ENCODE peak calls at places on chromosomes 12 and 14, in nine cellular contexts. U is heart left ventricle, Q is upper lobe of left lung, X is cardiac muscle cell, L is HFF-Myc, I is aorta, Z is hepatocyte, M is IMR-90, O is psoas muscle. F is an unnamed sample.

GRCh38 chr12:109727746-109728726 is 14.4 kb downstream of the FAM222A start:
- DNase-seq in U (no peak), Q (no peak), X (no peak), L (no peak), I (peak; percentile 49), Z (no peak), M (no peak), O (peak; percentile 3), F (no peak)

GRCh38 chr12:2339022-2339431 is 286.2 kb downstream of the CACNA1C start:
- DNase-seq in U (no peak), Q (no peak), X (no peak), L (no peak), I (no peak), Z (no peak), M (peak; percentile 96), O (no peak), F (no peak)

GRCh38 chr12:119676022-119676421 is 8.1 kb downstream of the PRKAB1 start:
- DNase-seq in U (no peak), Q (no peak), X (no peak), L (no peak), I (no peak), Z (no peak), M (no peak), O (no peak), F (no peak)

GRCh38 chr14:94349276-94349675 is 26.1 kb upstream of the SERPINA6 start:
- DNase-seq in U (no peak), Q (no peak), X (no peak), L (no peak), I (no peak), Z (no peak), M (no peak), O (no peak), F (no peak)

GRCh38 chr14:23727566-23728335 is 91.6 kb downstream of the DHRS2 start:
- DNase-seq in U (no peak), Q (no peak), X (peak; percentile 45), L (peak; percentile 20), I (no peak), Z (peak; percentile 50), M (peak; percentile 26), O (no peak), F (no peak)

GRCh38 chr12:28340261-28340660 is 150.0 kb downstream of the CCDC91 start:
- DNase-seq in U (no peak), Q (no peak), X (no peak), L (peak; percentile 4), I (no peak), Z (no peak), M (peak; percentile 84), O (no peak), F (no peak)

GRCh38 chr12:21850419-21850818 is 75.9 kb upstream of the KCNJ8 start:
- DNase-seq in U (no peak), Q (no peak), X (no peak), L (no peak), I (no peak), Z (no peak), M (no peak), O (no peak), F (no peak)

GRCh38 chr12:39224971-39225370 is 217.9 kb downstream of the KIF21A start:
- DNase-seq in U (no peak), Q (no peak), X (no peak), L (no peak), I (no peak), Z (no peak), M (no peak), O (no peak), F (no peak)

GRCh38 chr12:59787610-59788009 is 191.8 kb downstream of the SLC16A7 start:
- DNase-seq in U (no peak), Q (no peak), X (no peak), L (no peak), I (no peak), Z (no peak), M (no peak), O (no peak), F (no peak)

GRCh38 chr12:49869816-49870500 is 27.1 kb upstream of the BCDIN3D start:
- DNase-seq in U (no peak), Q (no peak), X (no peak), L (no peak), I (peak; percentile 60), Z (no peak), M (no peak), O (no peak), F (no peak)

DNA sequence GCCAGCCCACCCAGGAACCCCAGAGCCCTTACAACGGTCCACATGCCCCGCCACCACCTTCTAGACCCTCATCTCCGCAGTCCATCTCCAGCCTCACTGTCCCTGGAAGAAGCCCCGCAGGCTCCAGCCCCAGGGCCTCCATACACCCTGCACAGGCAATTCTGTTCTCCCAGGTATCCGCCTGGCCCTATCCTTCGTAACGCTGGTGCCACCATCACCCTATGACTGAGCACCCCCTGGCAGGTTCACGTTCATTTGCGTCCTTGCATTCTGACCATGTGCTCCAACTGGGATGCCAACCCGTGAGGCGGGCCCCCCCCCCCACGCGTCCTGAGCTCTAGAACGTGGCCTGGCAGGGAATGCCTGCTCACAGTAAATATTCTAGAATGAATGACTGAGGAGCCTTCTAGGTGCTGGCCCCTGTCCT is 675 bp upstream of the SCARB1 start:
- DNase-seq in U (no peak), Q (no peak), X (no peak), L (no peak), I (no peak), Z (no peak), M (no peak), O (no peak), F (no peak)
- H3K4me3 ChIP-seq in U (no peak overlapping the region), Q (no peak overlapping the region), X (peak overlapping the region; percentile 54), L (peak overlapping the region; percentile 13), I (no peak overlapping the region), Z (no peak overlapping the region), M (no peak overlapping the region), O (peak overlapping the region; percentile 71), F (peak overlapping the region; percentile 97)

GRCh38 chr12:52873832-52874572 is 25.2 kb upstream of the KRT78 start:
- DNase-seq in U (peak; percentile 88), Q (peak; percentile 92), X (peak; percentile 67), L (peak; percentile 50), I (peak; percentile 96), Z (peak; percentile 96), M (peak; percentile 89), O (peak; percentile 84), F (no peak)

GRCh38 chr12:52872644-52873384 is 24.0 kb upstream of the KRT78 start:
- DNase-seq in U (no peak), Q (no peak), X (no peak), L (no peak), I (no peak), Z (peak; percentile 58), M (no peak), O (no peak), F (no peak)

GRCh38 chr12:52876371-52876770 is 27.6 kb upstream of the KRT78 start:
- DNase-seq in U (no peak), Q (peak; percentile 86), X (no peak), L (no peak), I (no peak), Z (no peak), M (no peak), O (no peak), F (no peak)

GRCh38 chr12:52873513-52873831 is 24.7 kb upstream of the KRT78 start:
- DNase-seq in U (no peak), Q (no peak), X (no peak), L (no peak), I (no peak), Z (no peak), M (no peak), O (no peak), F (no peak)

GRCh38 chr12:52874573-52875435 is 26.0 kb upstream of the KRT78 start:
- DNase-seq in U (no peak), Q (no peak), X (no peak), L (no peak), I (no peak), Z (peak; percentile 40), M (no peak), O (no peak), F (no peak)
- H3K4me3 ChIP-seq in U (no peak overlapping the region), Q (no peak overlapping the region), X (peak overlapping the region; percentile 11), L (no peak overlapping the region), I (no peak overlapping the region), Z (no peak overlapping the region), M (peak overlapping the region; percentile 11), O (peak overlapping the region; percentile 61), F (peak overlapping the region; percentile 79)

DNA sequence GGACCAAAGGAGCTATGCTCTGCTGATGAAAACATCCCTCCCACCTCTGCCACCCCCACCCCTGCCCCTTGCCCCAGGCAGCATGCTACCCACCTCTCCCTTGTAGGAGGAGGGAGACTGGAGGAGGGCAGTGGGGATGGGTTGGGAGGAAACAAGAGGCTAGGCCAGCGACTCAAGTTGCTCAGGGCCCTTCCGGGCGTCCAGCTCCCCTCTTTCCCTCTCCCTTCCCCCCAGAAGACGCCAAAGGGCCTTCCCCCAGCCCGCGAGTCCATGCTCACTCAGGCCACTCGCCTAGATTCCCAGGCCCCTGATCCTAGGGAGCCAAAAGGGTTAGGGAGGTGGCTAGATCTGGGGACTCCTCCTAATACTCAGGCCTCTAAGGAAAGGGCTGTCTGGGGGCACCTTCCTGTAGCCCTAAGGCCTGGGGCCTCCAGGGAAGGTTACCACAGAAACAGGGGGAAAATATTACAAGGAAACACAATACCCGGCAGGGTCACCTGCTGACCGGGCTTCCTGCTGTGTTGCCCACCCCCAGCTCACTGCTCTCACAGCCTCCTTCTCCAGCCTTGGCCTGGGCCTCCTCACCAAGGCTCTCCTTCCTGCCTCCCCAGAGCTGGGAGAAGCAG is 2.9 kb downstream of the HDAC7 start:
- DNase-seq in U (peak; percentile 65), Q (no peak), X (no peak), L (no peak), I (peak; percentile 77), Z (no peak), M (no peak), O (no peak), F (no peak)
- H3K4me3 ChIP-seq in U (peak overlapping the region; percentile 92), Q (no peak overlapping the region), X (no peak overlapping the region), L (peak overlapping the region; percentile 91), I (no peak overlapping the region), Z (no peak overlapping the region), M (no peak overlapping the region), O (peak overlapping the region; percentile 80), F (no peak overlapping the region)

DNA sequence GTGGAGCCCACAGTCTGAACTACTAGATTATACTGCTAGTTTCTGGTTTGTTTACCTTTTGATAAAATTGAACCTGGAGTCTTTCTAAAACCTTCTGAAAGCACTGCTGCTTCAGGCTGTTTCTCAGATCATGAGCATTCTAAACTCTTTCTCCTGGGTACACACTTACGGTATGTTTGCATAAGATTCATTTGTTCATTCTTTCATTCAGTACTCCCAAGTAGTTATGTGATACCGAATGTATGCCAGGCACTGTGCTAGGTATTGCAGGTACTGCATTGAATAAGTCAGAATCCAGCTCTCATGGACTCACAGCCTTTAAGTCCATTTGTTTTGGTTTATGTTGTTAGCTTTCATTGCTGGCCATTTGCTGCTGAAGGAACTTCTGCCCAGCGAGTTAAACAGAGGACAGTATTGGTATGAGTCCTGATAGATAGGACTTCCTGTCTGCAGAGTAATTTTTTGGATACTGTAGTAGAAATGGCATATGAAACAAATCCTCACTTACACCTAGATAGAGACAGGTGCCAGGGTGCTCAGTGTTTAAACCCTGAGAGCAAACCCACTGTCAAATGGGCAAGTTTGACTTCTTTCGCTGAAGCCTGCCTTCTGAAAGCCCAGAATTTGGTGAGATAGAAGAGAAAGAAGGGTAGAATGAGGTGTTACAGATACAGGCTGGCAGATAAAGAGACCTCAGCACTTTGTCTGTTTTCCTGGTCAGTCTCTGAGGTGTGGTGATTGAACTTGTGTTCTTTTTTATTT is 2.1 kb downstream of the SUSD6 start:
- DNase-seq in U (no peak), Q (no peak), X (no peak), L (no peak), I (no peak), Z (no peak), M (no peak), O (no peak), F (no peak)
- H3K4me3 ChIP-seq in U (peak overlapping the region; percentile 79), Q (no peak overlapping the region), X (peak overlapping the region; percentile 90), L (peak overlapping the region; percentile 86), I (no peak overlapping the region), Z (peak overlapping the region; percentile 98), M (peak overlapping the region; percentile 80), O (peak overlapping the region; percentile 83), F (peak overlapping the region; percentile 93)

F was measured in SK-N-MC.